ENCODE peak calls at places on chromosomes 4 and X, in five cellular contexts. One of them, this sample, is unnamed.
A peak's percentile ranks its signal among the peaks of the same experiment; 100 is the strongest.

GRCh38 chr4:8657381-8657776 is 64.8 kb downstream of the CPZ start:
- DNase-seq in K562: no peak
- DNase-seq in HEK293T: no peak
- DNase-seq in GM12878: no peak
- DNase-seq in SK-N-SH: no peak
- DNase-seq in this sample: no peak

GRCh38 chrX:152907084-152907651 is 9.3 kb downstream of the ZNF185 start:
- DNase-seq in K562: peak; percentile 48
- DNase-seq in HEK293T: no peak
- DNase-seq in GM12878: no peak
- DNase-seq in SK-N-SH: peak; percentile 81
- DNase-seq in this sample: no peak

GRCh38 chrX:113059714-113060113 is 219.1 kb upstream of the AMOT start:
- DNase-seq in K562: no peak
- DNase-seq in HEK293T: no peak
- DNase-seq in GM12878: no peak
- DNase-seq in SK-N-SH: no peak
- DNase-seq in this sample: no peak

GRCh38 chrX:134622813-134623185 is 35.5 kb downstream of the PLAC1 start:
- DNase-seq in K562: no peak
- DNase-seq in HEK293T: no peak
- DNase-seq in GM12878: no peak
- DNase-seq in SK-N-SH: no peak
- DNase-seq in this sample: no peak

GRCh38 chrX:12360389-12360788 is 222.1 kb downstream of the FRMPD4 start:
- DNase-seq in K562: no peak
- DNase-seq in HEK293T: no peak
- DNase-seq in GM12878: no peak
- DNase-seq in SK-N-SH: no peak
- DNase-seq in this sample: no peak

GRCh38 chr4:36281384-36282106 is at the start of gene DTHD1:
- DNase-seq in K562: no peak
- DNase-seq in HEK293T: no peak
- DNase-seq in GM12878: no peak
- DNase-seq in SK-N-SH: no peak
- DNase-seq in this sample: no peak

GRCh38 chrX:39941332-39941920 is 156.3 kb downstream of the BCOR start:
- DNase-seq in K562: no peak
- DNase-seq in HEK293T: no peak
- DNase-seq in GM12878: no peak
- DNase-seq in SK-N-SH: peak; percentile 44
- DNase-seq in this sample: no peak

GRCh38 chr4:4541040-4541631 is 712 bp downstream of the STX18 start:
- DNase-seq in K562: no peak
- DNase-seq in HEK293T: peak; percentile 28
- DNase-seq in GM12878: peak; percentile 36
- DNase-seq in SK-N-SH: no peak
- DNase-seq in this sample: peak; percentile 60

GRCh38 chr4:114561590-114561989 is 37.0 kb upstream of the UGT8 start:
- DNase-seq in K562: no peak
- DNase-seq in HEK293T: no peak
- DNase-seq in GM12878: no peak
- DNase-seq in SK-N-SH: no peak
- DNase-seq in this sample: no peak

GRCh38 chr4:74658114-74658513 is 136.2 kb downstream of the BTC start:
- DNase-seq in K562: no peak
- DNase-seq in HEK293T: no peak
- DNase-seq in GM12878: no peak
- DNase-seq in SK-N-SH: no peak
- DNase-seq in this sample: peak; percentile 15

GRCh38 chrX:12721042-12721441 is 70.2 kb upstream of the PRPS2 start:
- DNase-seq in K562: no peak
- DNase-seq in HEK293T: peak; percentile 11
- DNase-seq in GM12878: no peak
- DNase-seq in SK-N-SH: no peak
- DNase-seq in this sample: no peak

GRCh38 chr4:76373919-76374552 is 46.9 kb downstream of the CCDC158 start:
- DNase-seq in K562: no peak
- DNase-seq in HEK293T: no peak
- DNase-seq in GM12878: no peak
- DNase-seq in SK-N-SH: no peak
- DNase-seq in this sample: no peak

GRCh38 chrX:118773782-118774181 is 46.4 kb downstream of the IL13RA1 start:
- DNase-seq in K562: no peak
- DNase-seq in HEK293T: no peak
- DNase-seq in GM12878: no peak
- DNase-seq in SK-N-SH: no peak
- DNase-seq in this sample: no peak

GRCh38 chrX:17549005-17549685 is 174.1 kb downstream of the NHS start:
- DNase-seq in K562: no peak
- DNase-seq in HEK293T: no peak
- DNase-seq in GM12878: no peak
- DNase-seq in SK-N-SH: no peak
- DNase-seq in this sample: no peak

GRCh38 chr4:71241467-71242401 is 97.1 kb upstream of the SLC4A4 start:
- DNase-seq in K562: no peak
- DNase-seq in HEK293T: no peak
- DNase-seq in GM12878: no peak
- DNase-seq in SK-N-SH: no peak
- DNase-seq in this sample: no peak

GRCh38 chr4:12579172-12579571 is 905.0 kb downstream of the RAB28 start:
- DNase-seq in K562: no peak
- DNase-seq in HEK293T: no peak
- DNase-seq in GM12878: no peak
- DNase-seq in SK-N-SH: no peak
- DNase-seq in this sample: no peak

GRCh38 chrX:1483843-1484637 is 31.3 kb upstream of the ASMTL start:
- DNase-seq in K562: no peak
- DNase-seq in HEK293T: no peak
- DNase-seq in GM12878: peak; percentile 88
- DNase-seq in SK-N-SH: no peak
- DNase-seq in this sample: peak; percentile 18

GRCh38 chr4:156718226-156718625 is 253.4 kb downstream of the PDGFC start:
- DNase-seq in K562: no peak
- DNase-seq in HEK293T: no peak
- DNase-seq in GM12878: no peak
- DNase-seq in SK-N-SH: no peak
- DNase-seq in this sample: no peak

GRCh38 chr4:41154814-41155177 is 59.5 kb downstream of the APBB2 start:
- DNase-seq in K562: no peak
- DNase-seq in HEK293T: no peak
- DNase-seq in GM12878: no peak
- DNase-seq in SK-N-SH: no peak
- DNase-seq in this sample: no peak
- TF ChIP-seq FOXM1 in K562: no peak
- TF ChIP-seq FOXM1 in HEK293T: no peak
- TF ChIP-seq FOXM1 in GM12878: no peak
- TF ChIP-seq FOXM1 in SK-N-SH: no peak
- TF ChIP-seq FOXM1 in this sample: no peak

GRCh38 chr4:84985952-84986351 is 19.5 kb upstream of the WDFY3 start:
- DNase-seq in K562: no peak
- DNase-seq in HEK293T: no peak
- DNase-seq in GM12878: no peak
- DNase-seq in SK-N-SH: no peak
- DNase-seq in this sample: peak; percentile 6
- TF ChIP-seq FOXM1 in K562: no peak
- TF ChIP-seq FOXM1 in HEK293T: no peak
- TF ChIP-seq FOXM1 in GM12878: no peak
- TF ChIP-seq FOXM1 in SK-N-SH: no peak
- TF ChIP-seq FOXM1 in this sample: no peak

DNA sequence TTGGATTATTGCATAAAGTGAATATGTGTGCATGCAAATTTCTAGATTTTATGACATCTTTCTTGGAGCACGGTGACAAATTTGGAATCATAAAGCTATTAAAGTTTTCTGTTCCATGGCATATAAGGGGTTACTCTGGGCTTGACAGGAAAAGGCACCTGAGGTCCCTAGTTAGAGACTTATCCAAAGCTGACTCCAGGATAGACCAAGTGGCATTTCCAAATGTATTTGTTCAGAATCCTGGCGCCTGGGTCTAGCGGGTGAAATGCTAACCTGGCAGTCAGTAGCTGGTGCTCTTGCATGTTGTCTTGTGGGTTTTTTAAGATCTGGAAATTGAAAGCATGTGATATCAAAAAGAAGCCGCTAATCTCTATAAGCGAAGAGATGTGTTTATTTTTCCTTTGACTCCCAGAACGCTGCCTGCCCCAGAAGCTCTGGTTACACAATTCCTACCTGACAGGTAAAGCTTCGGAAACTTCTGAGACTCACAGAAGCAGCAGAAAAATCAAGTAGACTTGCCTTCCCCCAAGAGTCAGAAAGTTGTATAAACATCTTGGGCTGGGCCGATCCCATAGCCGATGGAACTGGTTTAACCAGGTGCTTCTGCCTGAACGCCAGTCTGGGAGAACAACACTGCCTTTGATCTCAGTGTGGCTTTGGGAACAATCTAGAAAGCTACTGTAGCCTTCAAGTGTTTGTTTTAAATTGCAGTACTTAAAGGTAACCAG is 12.9 kb upstream of the ZCCHC4 start:
- DNase-seq in K562: no peak
- DNase-seq in HEK293T: no peak
- DNase-seq in GM12878: no peak
- DNase-seq in SK-N-SH: no peak
- DNase-seq in this sample: peak; percentile 43
- TF ChIP-seq FOXM1 in K562: no peak
- TF ChIP-seq FOXM1 in HEK293T: no peak
- TF ChIP-seq FOXM1 in GM12878: no peak
- TF ChIP-seq FOXM1 in SK-N-SH: no peak
- TF ChIP-seq FOXM1 in this sample: no peak

GRCh38 chrX:111348363-111348927 is 63.5 kb downstream of the DCX start:
- DNase-seq in K562: no peak
- DNase-seq in HEK293T: no peak
- DNase-seq in GM12878: no peak
- DNase-seq in SK-N-SH: no peak
- DNase-seq in this sample: no peak
- TF ChIP-seq FOXM1 in K562: no peak
- TF ChIP-seq FOXM1 in HEK293T: no peak
- TF ChIP-seq FOXM1 in GM12878: no peak
- TF ChIP-seq FOXM1 in SK-N-SH: no peak
- TF ChIP-seq FOXM1 in this sample: no peak

GRCh38 chr4:111991163-111991562 is 154.1 kb upstream of the FAM241A start:
- DNase-seq in K562: no peak
- DNase-seq in HEK293T: no peak
- DNase-seq in GM12878: peak; percentile 61
- DNase-seq in SK-N-SH: no peak
- DNase-seq in this sample: no peak
- TF ChIP-seq FOXM1 in K562: no peak
- TF ChIP-seq FOXM1 in HEK293T: no peak
- TF ChIP-seq FOXM1 in GM12878: no peak
- TF ChIP-seq FOXM1 in SK-N-SH: no peak
- TF ChIP-seq FOXM1 in this sample: no peak

GRCh38 chr4:78369691-78370090 is 181.9 kb upstream of the ANXA3 start:
- DNase-seq in K562: no peak
- DNase-seq in HEK293T: no peak
- DNase-seq in GM12878: no peak
- DNase-seq in SK-N-SH: no peak
- DNase-seq in this sample: no peak
- TF ChIP-seq FOXM1 in K562: no peak
- TF ChIP-seq FOXM1 in HEK293T: no peak
- TF ChIP-seq FOXM1 in GM12878: no peak
- TF ChIP-seq FOXM1 in SK-N-SH: no peak
- TF ChIP-seq FOXM1 in this sample: no peak

GRCh38 chr4:141684785-141685184 is 48.4 kb downstream of the IL15 start:
- DNase-seq in K562: no peak
- DNase-seq in HEK293T: no peak
- DNase-seq in GM12878: no peak
- DNase-seq in SK-N-SH: no peak
- DNase-seq in this sample: no peak
- TF ChIP-seq FOXM1 in K562: no peak
- TF ChIP-seq FOXM1 in HEK293T: no peak
- TF ChIP-seq FOXM1 in GM12878: no peak
- TF ChIP-seq FOXM1 in SK-N-SH: no peak
- TF ChIP-seq FOXM1 in this sample: no peak

GRCh38 chrX:21963736-21964135 is 23.2 kb downstream of the SMS start:
- DNase-seq in K562: no peak
- DNase-seq in HEK293T: no peak
- DNase-seq in GM12878: no peak
- DNase-seq in SK-N-SH: no peak
- DNase-seq in this sample: no peak
- TF ChIP-seq FOXM1 in K562: no peak
- TF ChIP-seq FOXM1 in HEK293T: no peak
- TF ChIP-seq FOXM1 in GM12878: no peak
- TF ChIP-seq FOXM1 in SK-N-SH: no peak
- TF ChIP-seq FOXM1 in this sample: no peak

DNA sequence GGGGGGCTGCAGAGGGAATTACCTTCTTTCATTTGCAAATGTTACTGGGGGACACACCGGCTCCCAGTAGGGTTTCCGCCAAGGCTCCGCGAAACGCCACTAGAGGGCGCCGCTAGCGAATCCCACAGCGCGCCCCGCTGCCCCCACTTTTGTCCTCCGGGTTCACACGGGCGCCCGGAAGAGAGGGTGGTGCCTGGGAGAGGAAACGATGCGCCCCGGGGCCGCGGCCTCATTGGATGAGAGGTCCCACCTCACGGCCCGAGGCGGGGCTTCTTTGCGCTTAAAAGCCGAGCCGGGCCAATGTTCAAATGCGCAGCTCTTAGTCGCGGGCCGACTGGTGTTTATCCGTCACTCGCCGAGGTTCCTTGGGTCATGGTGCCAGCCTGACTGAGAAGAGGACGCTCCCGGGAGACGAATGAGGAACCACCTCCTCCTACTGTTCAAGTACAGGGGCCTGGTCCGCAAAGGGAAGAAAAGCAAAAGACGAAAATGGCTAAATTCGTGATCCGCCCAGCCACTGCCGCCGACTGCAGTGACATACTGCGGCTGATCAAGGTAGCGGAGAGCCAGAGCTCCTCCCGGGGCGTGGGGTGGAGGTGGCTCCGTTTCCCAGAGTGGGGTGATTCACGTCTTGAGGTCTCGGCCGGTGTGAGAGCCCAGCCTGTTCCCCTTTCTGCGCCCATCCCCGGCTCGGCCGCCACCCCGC is at the start of gene SAT1:
- DNase-seq in K562: peak; percentile 89
- DNase-seq in HEK293T: peak; percentile 87
- DNase-seq in GM12878: peak; percentile 65
- DNase-seq in SK-N-SH: peak; percentile 91
- DNase-seq in this sample: peak; percentile 88
- TF ChIP-seq FOXM1 in K562: no peak
- TF ChIP-seq FOXM1 in HEK293T: no peak
- TF ChIP-seq FOXM1 in GM12878: peak; percentile 41
- TF ChIP-seq FOXM1 in SK-N-SH: no peak
- TF ChIP-seq FOXM1 in this sample: no peak